ENCODE peak calls at places on chromosomes 1 and 21, in nine cellular contexts. One of them, this sample, is unnamed.
A peak's percentile ranks its signal among the peaks of the same experiment; 100 is the strongest.

GRCh38 chr1:231272880-231273279 is 31.9 kb downstream of the GNPAT start:
- DNase-seq in NCI-H1105 treated with DMSO at 0.1 percent for 48 hours: no peak
- DNase-seq in CMK: no peak
- DNase-seq in nephron progenitor cell: no peak
- DNase-seq in HEK293T: no peak
- DNase-seq in NCI-H1417: no peak
- DNase-seq in uterus: no peak
- DNase-seq in Daoy: no peak
- DNase-seq in thyroid gland: no peak
- DNase-seq in this sample: no peak

GRCh38 chr1:64162804-64163203 is 40.6 kb upstream of the UBE2U start:
- DNase-seq in NCI-H1105 treated with DMSO at 0.1 percent for 48 hours: no peak
- DNase-seq in CMK: no peak
- DNase-seq in nephron progenitor cell: no peak
- DNase-seq in HEK293T: no peak
- DNase-seq in NCI-H1417: no peak
- DNase-seq in uterus: no peak
- DNase-seq in Daoy: no peak
- DNase-seq in thyroid gland: no peak
- DNase-seq in this sample: no peak

GRCh38 chr1:212671342-212672031 is 28.2 kb downstream of the BATF3 start:
- DNase-seq in NCI-H1105 treated with DMSO at 0.1 percent for 48 hours: peak; percentile 91
- DNase-seq in CMK: peak; percentile 14
- DNase-seq in nephron progenitor cell: no peak
- DNase-seq in HEK293T: no peak
- DNase-seq in NCI-H1417: peak; percentile 25
- DNase-seq in uterus: peak; percentile 50
- DNase-seq in Daoy: peak; percentile 94
- DNase-seq in thyroid gland: peak; percentile 70
- DNase-seq in this sample: no peak

GRCh38 chr1:232186936-232187335 is 443.0 kb downstream of the SIPA1L2 start:
- DNase-seq in NCI-H1105 treated with DMSO at 0.1 percent for 48 hours: no peak
- DNase-seq in CMK: no peak
- DNase-seq in nephron progenitor cell: no peak
- DNase-seq in HEK293T: no peak
- DNase-seq in NCI-H1417: no peak
- DNase-seq in uterus: no peak
- DNase-seq in Daoy: peak; percentile 18
- DNase-seq in thyroid gland: no peak
- DNase-seq in this sample: no peak

GRCh38 chr1:7856345-7856744 is 3.5 kb upstream of the UTS2 start:
- DNase-seq in NCI-H1105 treated with DMSO at 0.1 percent for 48 hours: no peak
- DNase-seq in CMK: no peak
- DNase-seq in nephron progenitor cell: peak; percentile 34
- DNase-seq in HEK293T: no peak
- DNase-seq in NCI-H1417: no peak
- DNase-seq in uterus: no peak
- DNase-seq in Daoy: no peak
- DNase-seq in thyroid gland: peak; percentile 58
- DNase-seq in this sample: no peak

GRCh38 chr1:226722240-226722900 is 16.7 kb downstream of the ITPKB start:
- DNase-seq in NCI-H1105 treated with DMSO at 0.1 percent for 48 hours: no peak
- DNase-seq in CMK: no peak
- DNase-seq in nephron progenitor cell: no peak
- DNase-seq in HEK293T: no peak
- DNase-seq in NCI-H1417: peak; percentile 53
- DNase-seq in uterus: no peak
- DNase-seq in Daoy: no peak
- DNase-seq in thyroid gland: no peak
- DNase-seq in this sample: no peak

GRCh38 chr1:183710734-183711133 is 57.6 kb upstream of the APOBEC4 start:
- DNase-seq in NCI-H1105 treated with DMSO at 0.1 percent for 48 hours: no peak
- DNase-seq in CMK: no peak
- DNase-seq in nephron progenitor cell: no peak
- DNase-seq in HEK293T: no peak
- DNase-seq in NCI-H1417: no peak
- DNase-seq in uterus: no peak
- DNase-seq in Daoy: no peak
- DNase-seq in thyroid gland: no peak
- DNase-seq in this sample: no peak

GRCh38 chr1:207892764-207893163 is 18.2 kb downstream of the CD34 start:
- DNase-seq in NCI-H1105 treated with DMSO at 0.1 percent for 48 hours: peak; percentile 17
- DNase-seq in CMK: no peak
- DNase-seq in nephron progenitor cell: no peak
- DNase-seq in HEK293T: no peak
- DNase-seq in NCI-H1417: peak; percentile 4
- DNase-seq in uterus: no peak
- DNase-seq in Daoy: no peak
- DNase-seq in thyroid gland: no peak
- DNase-seq in this sample: no peak

GRCh38 chr1:31814041-31814511 is 1.7 kb downstream of the SPOCD1 start:
- DNase-seq in NCI-H1105 treated with DMSO at 0.1 percent for 48 hours: no peak
- DNase-seq in CMK: no peak
- DNase-seq in nephron progenitor cell: no peak
- DNase-seq in HEK293T: peak; percentile 7
- DNase-seq in NCI-H1417: no peak
- DNase-seq in uterus: no peak
- DNase-seq in Daoy: no peak
- DNase-seq in thyroid gland: no peak
- DNase-seq in this sample: no peak

GRCh38 chr1:107534632-107535031 is 393.8 kb downstream of the NTNG1 start:
- DNase-seq in NCI-H1105 treated with DMSO at 0.1 percent for 48 hours: no peak
- DNase-seq in CMK: no peak
- DNase-seq in nephron progenitor cell: no peak
- DNase-seq in HEK293T: no peak
- DNase-seq in NCI-H1417: no peak
- DNase-seq in uterus: no peak
- DNase-seq in Daoy: no peak
- DNase-seq in thyroid gland: no peak
- DNase-seq in this sample: no peak

GRCh38 chr1:158117854-158118691 is 62.6 kb upstream of the CD1D start:
- DNase-seq in NCI-H1105 treated with DMSO at 0.1 percent for 48 hours: no peak
- DNase-seq in CMK: peak; percentile 4
- DNase-seq in nephron progenitor cell: peak; percentile 75
- DNase-seq in HEK293T: peak; percentile 51
- DNase-seq in NCI-H1417: no peak
- DNase-seq in uterus: peak; percentile 42
- DNase-seq in Daoy: peak; percentile 69
- DNase-seq in thyroid gland: peak; percentile 55
- DNase-seq in this sample: peak; percentile 34

GRCh38 chr1:31654171-31654776 is 9.6 kb upstream of the PEF1 start:
- DNase-seq in NCI-H1105 treated with DMSO at 0.1 percent for 48 hours: no peak
- DNase-seq in CMK: no peak
- DNase-seq in nephron progenitor cell: no peak
- DNase-seq in HEK293T: no peak
- DNase-seq in NCI-H1417: no peak
- DNase-seq in uterus: no peak
- DNase-seq in Daoy: no peak
- DNase-seq in thyroid gland: peak; percentile 78
- DNase-seq in this sample: no peak

GRCh38 chr1:106659490-106660244 is 396.8 kb upstream of the PRMT6 start:
- DNase-seq in NCI-H1105 treated with DMSO at 0.1 percent for 48 hours: no peak
- DNase-seq in CMK: no peak
- DNase-seq in nephron progenitor cell: no peak
- DNase-seq in HEK293T: no peak
- DNase-seq in NCI-H1417: no peak
- DNase-seq in uterus: no peak
- DNase-seq in Daoy: no peak
- DNase-seq in thyroid gland: no peak
- DNase-seq in this sample: no peak

GRCh38 chr1:248243204-248243603 is 12.0 kb downstream of the OR2M4 start:
- DNase-seq in NCI-H1105 treated with DMSO at 0.1 percent for 48 hours: peak; percentile 33
- DNase-seq in CMK: peak; percentile 29
- DNase-seq in nephron progenitor cell: peak; percentile 2
- DNase-seq in HEK293T: peak; percentile 43
- DNase-seq in NCI-H1417: no peak
- DNase-seq in uterus: no peak
- DNase-seq in Daoy: peak; percentile 53
- DNase-seq in thyroid gland: peak; percentile 43
- DNase-seq in this sample: no peak

GRCh38 chr1:48853006-48853405 is 76.3 kb upstream of the BEND5 start:
- DNase-seq in NCI-H1105 treated with DMSO at 0.1 percent for 48 hours: no peak
- DNase-seq in CMK: no peak
- DNase-seq in nephron progenitor cell: no peak
- DNase-seq in HEK293T: no peak
- DNase-seq in NCI-H1417: no peak
- DNase-seq in uterus: no peak
- DNase-seq in Daoy: peak; percentile 80
- DNase-seq in thyroid gland: no peak
- DNase-seq in this sample: no peak

GRCh38 chr1:66436378-66437135 is 97.4 kb upstream of the SGIP1 start:
- DNase-seq in NCI-H1105 treated with DMSO at 0.1 percent for 48 hours: no peak
- DNase-seq in CMK: no peak
- DNase-seq in nephron progenitor cell: no peak
- DNase-seq in HEK293T: peak; percentile 30
- DNase-seq in NCI-H1417: no peak
- DNase-seq in uterus: no peak
- DNase-seq in Daoy: peak; percentile 90
- DNase-seq in thyroid gland: no peak
- DNase-seq in this sample: no peak

GRCh38 chr1:35447278-35447677 is 109.9 kb downstream of the KIAA0319L start:
- DNase-seq in NCI-H1105 treated with DMSO at 0.1 percent for 48 hours: no peak
- DNase-seq in CMK: no peak
- DNase-seq in nephron progenitor cell: no peak
- DNase-seq in HEK293T: no peak
- DNase-seq in NCI-H1417: no peak
- DNase-seq in uterus: no peak
- DNase-seq in Daoy: no peak
- DNase-seq in thyroid gland: no peak
- DNase-seq in this sample: no peak

GRCh38 chr1:26921462-26922200 is at the start of gene NUDC:
- DNase-seq in NCI-H1105 treated with DMSO at 0.1 percent for 48 hours: peak; percentile 97
- DNase-seq in CMK: peak; percentile 94
- DNase-seq in nephron progenitor cell: peak; percentile 94
- DNase-seq in HEK293T: peak; percentile 97
- DNase-seq in NCI-H1417: peak; percentile 97
- DNase-seq in uterus: peak; percentile 97
- DNase-seq in Daoy: peak; percentile 99
- DNase-seq in thyroid gland: peak; percentile 98
- DNase-seq in this sample: peak; percentile 90

GRCh38 chr1:245599413-245600174 is 444.8 kb downstream of the KIF26B start:
- DNase-seq in NCI-H1105 treated with DMSO at 0.1 percent for 48 hours: no peak
- DNase-seq in CMK: no peak
- DNase-seq in nephron progenitor cell: no peak
- DNase-seq in HEK293T: no peak
- DNase-seq in NCI-H1417: no peak
- DNase-seq in uterus: peak; percentile 16
- DNase-seq in Daoy: peak; percentile 60
- DNase-seq in thyroid gland: no peak
- DNase-seq in this sample: no peak

GRCh38 chr1:218755128-218755527 is 410.0 kb downstream of the TGFB2 start:
- DNase-seq in NCI-H1105 treated with DMSO at 0.1 percent for 48 hours: no peak
- DNase-seq in CMK: no peak
- DNase-seq in nephron progenitor cell: no peak
- DNase-seq in HEK293T: no peak
- DNase-seq in NCI-H1417: no peak
- DNase-seq in uterus: no peak
- DNase-seq in Daoy: no peak
- DNase-seq in thyroid gland: no peak
- DNase-seq in this sample: no peak

GRCh38 chr1:187257476-187257875 is 428.7 kb downstream of the PLA2G4A start:
- DNase-seq in NCI-H1105 treated with DMSO at 0.1 percent for 48 hours: no peak
- DNase-seq in CMK: no peak
- DNase-seq in nephron progenitor cell: no peak
- DNase-seq in HEK293T: no peak
- DNase-seq in NCI-H1417: no peak
- DNase-seq in uterus: no peak
- DNase-seq in Daoy: no peak
- DNase-seq in thyroid gland: no peak
- DNase-seq in this sample: no peak

GRCh38 chr21:38083534-38083933 is 167.3 kb upstream of the KCNJ6 start:
- DNase-seq in NCI-H1105 treated with DMSO at 0.1 percent for 48 hours: no peak
- DNase-seq in CMK: no peak
- DNase-seq in nephron progenitor cell: no peak
- DNase-seq in HEK293T: no peak
- DNase-seq in NCI-H1417: no peak
- DNase-seq in uterus: no peak
- DNase-seq in Daoy: no peak
- DNase-seq in thyroid gland: no peak
- DNase-seq in this sample: no peak